ENCODE peak calls at places on chromosomes 3 and 15, in eight cellular contexts. T is body of pancreas, I is endothelial cell of umbilical vein, D is K562, Z is heart left ventricle, A is tibial nerve, G is adrenal gland, F is ovary. W is an unnamed sample. For H3K27me3, the result is how much of the 10 kb centered on the place peaks cover.

GRCh38 chr15:73952171-73952912 is 26.1 kb downstream of the LOXL1 start:
- DNase-seq in G (no peak), F (no peak), A (no peak), I (no peak), Z (no peak), T (no peak), D (no peak), W (no peak)

GRCh38 chr15:70090436-70091291 is 7.1 kb downstream of the TLE3 start:
- DNase-seq in D (no peak), I (no peak), F (no peak), G (no peak), Z (no peak), T (no peak), A (no peak), W (no peak)

GRCh38 chr15:70324001-70324974 is 226.6 kb upstream of the TLE3 start:
- DNase-seq in D (no peak), T (no peak), G (no peak), A (no peak), F (no peak), I (no peak), Z (no peak), W (peak)

GRCh38 chr3:100084100-100084806 is 30.0 kb downstream of the FILIP1L start:
- DNase-seq in A (no peak), D (no peak), Z (no peak), I (no peak), T (no peak), G (no peak), F (no peak), W (no peak)

GRCh38 chr3:105837143-105837740 is 31.6 kb downstream of the CBLB start:
- DNase-seq in A (no peak), T (no peak), Z (no peak), D (no peak), I (no peak), G (no peak), F (no peak), W (no peak)

GRCh38 chr15:81080946-81081345 is 53.1 kb upstream of the CFAP161 start:
- DNase-seq in A (no peak), T (no peak), Z (no peak), I (no peak), D (no peak), F (no peak), G (no peak), W (no peak)

GRCh38 chr3:60775956-60776355 is 475.3 kb downstream of the FHIT start:
- DNase-seq in I (no peak), Z (no peak), D (no peak), A (no peak), G (no peak), T (no peak), F (no peak), W (no peak)

GRCh38 chr3:133478624-133479023 is 78.8 kb downstream of the BFSP2 start:
- DNase-seq in D (no peak), I (no peak), A (no peak), Z (no peak), F (no peak), T (no peak), G (no peak), W (no peak)

GRCh38 chr3:49025005-49025792 is 3.3 kb downstream of the NDUFAF3 start:
- DNase-seq in T (no peak), D (no peak), I (no peak), A (no peak), Z (no peak), G (no peak), F (no peak), W (no peak)
- TF ChIP-seq POLR2A in T (no peak), D (peak), I (no peak), A (no peak), Z (no peak), G (no peak), F (no peak), W (no peak)

GRCh38 chr3:128462341-128462910 is 4.3 kb downstream of the DNAJB8 start:
- DNase-seq in D (no peak), I (no peak), Z (no peak), G (no peak), F (no peak), T (no peak), A (no peak), W (no peak)
- H3K27me3 ChIP-seq in D (under half), I (under half), Z (under half), G (under half), F (under half), T (under half), A (under half), W (under half)

GRCh38 chr3:35679409-35680080 is 40.2 kb downstream of the ARPP21 start:
- DNase-seq in G (no peak), D (no peak), Z (no peak), T (no peak), A (no peak), F (no peak), I (no peak), W (no peak)
- TF ChIP-seq POLR2A in G (no peak), D (no peak), Z (no peak), T (no peak), A (no peak), F (no peak), I (no peak), W (no peak)

GRCh38 chr3:50166309-50167019 is 11.3 kb downstream of the SEMA3F start:
- DNase-seq in T (no peak), Z (no peak), F (no peak), D (no peak), G (no peak), I (no peak), A (no peak), W (no peak)
- H3K27me3 ChIP-seq in T (under half), Z (under half), F (under half), D (under half), G (under half), I (under half), A (under half), W (under half)

DNA sequence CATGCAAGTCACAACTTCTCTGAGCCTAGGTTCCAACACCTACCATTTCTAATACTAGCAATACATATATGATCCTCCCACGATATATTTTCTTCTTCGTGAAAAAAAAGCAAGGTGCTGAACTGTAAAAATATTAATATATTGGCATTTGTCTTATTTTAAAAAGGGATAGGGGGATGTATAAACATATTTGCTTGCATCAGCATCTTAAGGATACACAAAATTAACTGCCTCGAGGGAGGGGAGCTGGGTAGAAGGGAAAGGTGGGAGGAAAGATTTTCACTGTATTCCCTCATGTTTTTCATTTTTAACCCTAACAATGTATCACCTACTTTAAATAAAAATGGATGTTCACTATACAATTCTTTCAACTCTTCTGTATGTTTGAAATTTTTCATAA is 1.3 kb downstream of the HACD2 start:
- DNase-seq in F (no peak), G (no peak), D (no peak), A (no peak), T (no peak), Z (no peak), I (no peak), W (no peak)
- TF ChIP-seq POLR2A in F (no peak), G (no peak), D (no peak), A (no peak), T (no peak), Z (no peak), I (no peak), W (no peak)

GRCh38 chr3:71722693-71723092 is 2.5 kb downstream of the EIF4E3 start:
- DNase-seq in F (no peak), D (no peak), A (no peak), T (no peak), G (no peak), Z (no peak), I (no peak), W (no peak)
- H3K27me3 ChIP-seq in F (under half), D (under half), A (under half), T (under half), G (under half), Z (under half), I (under half), W (under half)

DNA sequence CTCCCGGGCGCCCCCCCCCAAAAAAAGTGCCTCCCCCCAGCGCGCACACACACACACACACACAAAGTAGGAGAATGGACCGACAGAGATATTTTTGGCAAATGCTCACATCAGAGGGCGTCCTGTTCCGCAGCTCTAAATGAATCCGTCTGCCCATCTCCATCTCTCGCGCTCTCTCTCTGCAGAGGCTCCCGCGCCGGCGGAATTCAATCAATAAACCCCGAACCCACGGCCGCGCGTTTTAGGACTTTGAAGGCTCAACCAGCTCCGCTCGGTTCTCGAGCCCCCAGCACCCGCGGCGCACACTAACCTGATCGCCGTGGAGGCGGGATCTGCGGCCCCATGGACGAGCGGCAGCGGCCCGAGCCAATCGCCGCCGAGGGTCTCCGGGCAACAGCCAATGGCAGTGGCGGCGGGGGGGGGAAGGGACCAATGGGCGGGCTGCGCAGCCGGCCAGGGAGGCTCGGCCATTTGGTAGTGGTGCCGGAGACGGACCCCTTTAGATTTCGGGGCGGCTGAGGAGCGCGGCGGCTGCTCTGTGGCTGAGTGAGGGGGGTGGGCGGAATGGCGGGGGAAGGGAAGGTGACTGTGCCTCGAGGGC is at the start of gene ANP32A:
- DNase-seq in Z (peak), F (peak), I (peak), A (peak), D (peak), T (peak), G (peak), W (peak)
- TF ChIP-seq POLR2A in Z (peak), F (peak), I (no peak), A (peak), D (peak), T (no peak), G (peak), W (peak)

GRCh38 chr15:60682115-60682514 is 203.2 kb upstream of the ICE2 start:
- DNase-seq in Z (no peak), T (no peak), D (no peak), I (no peak), G (no peak), F (no peak), A (no peak), W (no peak)
- H3K27me3 ChIP-seq in Z (under half), T (under half), D (under half), I (under half), G (under half), F (under half), A (under half), W (under half)

DNA sequence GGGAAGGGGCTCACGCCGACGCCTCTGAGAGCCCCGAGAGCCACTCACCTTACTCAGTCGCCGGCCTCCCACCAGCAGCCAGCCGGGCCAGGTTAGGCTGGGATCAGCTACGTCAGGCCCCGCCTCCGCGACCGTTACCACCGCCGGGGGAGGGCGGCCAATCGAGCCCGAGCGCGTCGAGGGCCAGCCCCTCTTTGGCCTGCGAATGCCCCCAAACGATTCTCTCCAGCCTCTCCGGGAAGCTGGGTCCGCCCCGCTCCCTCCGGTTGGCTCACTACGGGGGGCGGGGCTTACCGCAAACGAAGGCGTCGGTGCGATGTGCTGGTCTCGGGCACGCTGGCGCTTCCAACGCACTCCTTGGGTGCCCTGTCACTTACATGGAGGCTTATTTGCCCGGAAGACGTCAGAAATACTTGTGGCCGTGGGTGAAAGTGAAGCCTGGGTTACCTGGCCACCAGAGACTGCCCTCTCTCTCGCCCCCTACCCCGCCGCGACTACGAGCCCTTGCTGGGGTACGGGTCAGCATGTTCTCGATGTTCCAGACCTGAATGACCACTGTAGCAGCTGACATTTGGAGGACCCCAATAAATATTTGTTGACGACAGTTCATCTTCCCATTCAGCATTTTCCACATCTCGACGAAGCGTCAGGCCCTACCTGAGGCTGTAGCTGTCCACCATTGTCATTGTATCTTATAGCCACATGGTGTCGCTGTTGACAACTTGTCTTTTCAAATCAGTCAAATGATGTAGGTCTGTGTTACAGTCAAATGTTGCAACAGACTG is at the start of gene CEP70:
- DNase-seq in D (peak), F (peak), T (peak), G (peak), Z (peak), A (peak), I (peak), W (peak)
- TF ChIP-seq POLR2A in D (peak), F (peak), T (peak), G (peak), Z (peak), A (peak), I (peak), W (peak)

W was measured in esophagus muscularis mucosa.